ENCODE peak calls at places on chromosomes 13 and 19, in eight cellular contexts. R, C, G, U, N, X, D and P are unnamed samples.
A peak's percentile ranks its signal among the peaks of the same experiment; 100 is the strongest.

GRCh38 chr19:46913852-46914430 is 53.1 kb downstream of the ARHGAP35 start:
- DNase-seq in R (peak; percentile 39), C (no peak), G (no peak), U (no peak), N (no peak), X (no peak), D (no peak), P (no peak)

GRCh38 chr13:71290963-71291937 is 575.8 kb downstream of the DACH1 start:
- DNase-seq in R (peak; percentile 87), C (peak; percentile 81), G (peak; percentile 66), U (peak; percentile 19), N (no peak), X (peak; percentile 71), D (peak; percentile 56), P (no peak)

GRCh38 chr13:94481966-94482365 is 2.5 kb upstream of the DCT start:
- DNase-seq in R (peak; percentile 88), C (peak; percentile 71), G (no peak), U (no peak), N (no peak), X (no peak), D (no peak), P (no peak)

GRCh38 chr13:111256946-111257345 is 63.5 kb upstream of the TEX29 start:
- DNase-seq in R (no peak), C (no peak), G (no peak), U (no peak), N (no peak), X (no peak), D (no peak), P (no peak)

GRCh38 chr13:50589651-50590054 is 253.8 kb downstream of the DLEU7 start:
- DNase-seq in R (peak; percentile 78), C (peak; percentile 91), G (no peak), U (no peak), N (no peak), X (no peak), D (no peak), P (no peak)

GRCh38 chr13:51733656-51734334 is 70.2 kb downstream of the DHRS12 start:
- DNase-seq in R (no peak), C (peak; percentile 19), G (no peak), U (no peak), N (no peak), X (no peak), D (no peak), P (no peak)

GRCh38 chr13:50222569-50223332 is 207.5 kb downstream of the KCNRG start:
- DNase-seq in R (no peak), C (peak; percentile 93), G (peak; percentile 80), U (no peak), N (peak; percentile 77), X (no peak), D (peak; percentile 24), P (peak; percentile 37)

GRCh38 chr19:35048911-35049411 is 7.4 kb downstream of the HPN start:
- DNase-seq in R (no peak), C (no peak), G (no peak), U (no peak), N (no peak), X (no peak), D (peak; percentile 66), P (no peak)

GRCh38 chr13:30629527-30629926 is 11.8 kb downstream of the USPL1 start:
- DNase-seq in R (no peak), C (no peak), G (no peak), U (no peak), N (no peak), X (no peak), D (no peak), P (no peak)

GRCh38 chr13:21670883-21671792 is at the start of gene FGF9:
- DNase-seq in R (peak; percentile 87), C (peak; percentile 74), G (peak; percentile 84), U (peak; percentile 65), N (peak; percentile 72), X (peak; percentile 83), D (peak; percentile 80), P (no peak)

GRCh38 chr19:51799311-51799997 is 4.5 kb downstream of the FPR3 start:
- DNase-seq in R (peak; percentile 83), C (peak; percentile 98), G (peak; percentile 89), U (no peak), N (peak; percentile 72), X (no peak), D (no peak), P (peak; percentile 58)

GRCh38 chr19:38739440-38740251 is 4.6 kb downstream of the CAPN12 start:
- DNase-seq in R (no peak), C (no peak), G (no peak), U (no peak), N (peak; percentile 68), X (no peak), D (no peak), P (no peak)

GRCh38 chr13:61128850-61129645 is 286.6 kb downstream of the PCDH20 start:
- DNase-seq in R (no peak), C (no peak), G (no peak), U (no peak), N (no peak), X (no peak), D (peak; percentile 98), P (no peak)

GRCh38 chr19:19324059-19324755 is 3.6 kb downstream of the MAU2 start:
- DNase-seq in R (no peak), C (no peak), G (no peak), U (no peak), N (no peak), X (no peak), D (no peak), P (no peak)

GRCh38 chr13:86161257-86161656 is 362.0 kb upstream of the SLITRK6 start:
- DNase-seq in R (no peak), C (no peak), G (no peak), U (no peak), N (no peak), X (no peak), D (no peak), P (no peak)

GRCh38 chr19:6216996-6217751 is 62.6 kb downstream of the MLLT1 start:
- DNase-seq in R (no peak), C (no peak), G (no peak), U (no peak), N (no peak), X (no peak), D (peak; percentile 35), P (no peak)